ENCODE peak calls at places on chromosomes 4 and X, in six cellular contexts. D, E, R, U, F and K are unnamed samples.

GRCh38 chrX:153606503-153606902 is 7.6 kb upstream of the CCNQ start:
- DNase-seq in D (no peak), E (no peak), R (no peak), U (no peak), F (no peak), K (no peak)

GRCh38 chrX:110557864-110558263 is 199.2 kb downstream of the RTL9 start:
- DNase-seq in D (no peak), E (no peak), R (no peak), U (no peak), F (no peak), K (no peak)

GRCh38 chr4:139900964-139901376 is 235.4 kb downstream of the MGST2 start:
- DNase-seq in D (no peak), E (no peak), R (no peak), U (no peak), F (no peak), K (no peak)

GRCh38 chrX:122440832-122441231 is 743.2 kb upstream of the GRIA3 start:
- DNase-seq in D (no peak), E (no peak), R (no peak), U (no peak), F (no peak), K (no peak)

GRCh38 chr4:169912996-169913395 is 113.2 kb downstream of the MFAP3L start:
- DNase-seq in D (no peak), E (no peak), R (no peak), U (no peak), F (no peak), K (no peak)

GRCh38 chr4:158808399-158808798 is 39.6 kb downstream of the FNIP2 start:
- DNase-seq in D (no peak), E (no peak), R (no peak), U (no peak), F (no peak), K (no peak)

GRCh38 chr4:176499518-176499917 is 179.8 kb downstream of the SPCS3 start:
- DNase-seq in D (no peak), E (no peak), R (no peak), U (peak; percentile 43), F (no peak), K (no peak)

GRCh38 chr4:32025840-32026459 is 1305.8 kb downstream of the PCDH7 start:
- DNase-seq in D (peak; percentile 82), E (no peak), R (no peak), U (peak; percentile 40), F (no peak), K (no peak)

GRCh38 chrX:154378059-154378798 is 866 bp upstream of the EMD start:
- DNase-seq in D (no peak), E (peak; percentile 76), R (peak; percentile 85), U (no peak), F (peak; percentile 52), K (no peak)

GRCh38 chrX:15515931-15516330 is 15.3 kb downstream of the BMX start:
- DNase-seq in D (no peak), E (no peak), R (no peak), U (no peak), F (no peak), K (no peak)
- TF ChIP-seq CTCF in D (no peak), E (no peak), R (no peak), U (no peak), F (no peak), K (no peak)

GRCh38 chr4:8085491-8086479 is 72.8 kb downstream of the ABLIM2 start:
- DNase-seq in D (peak; percentile 30), E (peak; percentile 47), R (no peak), U (no peak), F (no peak), K (no peak)
- TF ChIP-seq CTCF in D (no peak), E (no peak), R (no peak), U (no peak), F (no peak), K (no peak)

GRCh38 chr4:186725422-186726149 is 1.9 kb upstream of the FAT1 start:
- DNase-seq in D (peak; percentile 79), E (peak; percentile 72), R (peak; percentile 76), U (peak; percentile 93), F (peak; percentile 36), K (peak; percentile 83)
- TF ChIP-seq CTCF in D (peak; percentile 75), E (peak; percentile 49), R (peak; percentile 70), U (peak; percentile 81), F (peak; percentile 41), K (peak; percentile 59)

DNA sequence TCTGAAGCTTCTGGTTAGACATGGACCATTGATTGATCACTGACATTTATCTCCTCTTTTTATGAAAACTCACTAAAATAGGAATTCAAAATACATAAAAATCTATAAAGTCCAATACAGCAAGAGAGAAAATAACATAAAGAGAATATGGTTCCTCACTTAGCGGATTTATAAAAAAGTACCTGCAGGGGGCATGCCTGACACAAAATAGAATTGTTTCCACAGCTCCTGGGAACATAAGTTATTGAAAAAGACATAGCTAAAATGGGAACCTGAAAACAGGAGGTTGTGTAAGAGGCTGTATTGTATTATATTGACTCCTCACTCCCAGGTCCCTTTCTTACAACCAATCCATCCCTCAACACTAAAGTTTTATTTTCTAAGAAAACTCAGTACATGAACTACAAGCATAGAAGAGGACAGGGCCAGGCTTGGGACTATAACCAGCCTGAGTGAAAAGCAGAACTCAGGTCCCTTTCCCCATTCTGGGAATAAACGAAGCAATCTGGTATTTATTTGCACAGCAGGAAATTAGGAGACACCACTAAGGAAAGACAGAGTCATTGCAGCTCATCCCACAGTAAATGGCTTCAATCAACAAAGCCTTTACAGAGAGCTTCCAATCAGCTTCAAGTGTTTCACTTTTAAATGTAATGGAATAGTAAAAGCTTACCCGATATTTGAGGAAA is 121.1 kb upstream of the NDST4 start:
- DNase-seq in D (peak; percentile 32), E (no peak), R (peak; percentile 15), U (peak; percentile 20), F (no peak), K (peak; percentile 20)
- TF ChIP-seq CTCF in D (no peak), E (no peak), R (peak; percentile 54), U (no peak), F (no peak), K (peak; percentile 22)

GRCh38 chr4:86791126-86791525 is 58.1 kb downstream of the SLC10A6 start:
- DNase-seq in D (no peak), E (no peak), R (no peak), U (no peak), F (no peak), K (no peak)
- TF ChIP-seq CTCF in D (no peak), E (no peak), R (peak; percentile 9), U (peak; percentile 11), F (no peak), K (no peak)

DNA sequence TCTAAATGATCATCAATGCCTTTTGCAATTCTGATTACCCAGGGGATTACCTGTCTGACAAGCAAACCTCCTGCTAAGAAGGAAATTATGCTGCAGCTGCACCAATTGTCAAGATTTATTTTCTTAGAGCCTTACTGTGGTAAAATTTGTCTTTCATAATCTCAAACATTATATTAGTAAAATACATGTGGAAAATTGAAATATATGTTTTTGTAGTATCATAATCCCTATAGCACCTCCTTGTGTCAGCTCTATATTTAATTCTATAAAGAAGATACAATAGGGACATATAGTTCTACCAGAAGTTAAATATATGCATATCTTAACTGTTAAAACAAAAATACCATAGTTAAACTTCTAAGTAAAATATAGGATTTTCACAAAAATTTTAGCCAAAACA is 655.6 kb upstream of the PCDH10 start:
- DNase-seq in D (no peak), E (no peak), R (no peak), U (peak; percentile 3), F (no peak), K (no peak)
- TF ChIP-seq CTCF in D (no peak), E (no peak), R (no peak), U (peak; percentile 24), F (no peak), K (no peak)

GRCh38 chr4:4594531-4594930 is 52.7 kb upstream of the STX18 start:
- DNase-seq in D (no peak), E (no peak), R (no peak), U (no peak), F (no peak), K (no peak)

GRCh38 chr4:4593596-4593995 is 51.7 kb upstream of the STX18 start:
- DNase-seq in D (no peak), E (no peak), R (no peak), U (no peak), F (no peak), K (no peak)

GRCh38 chr4:4592414-4592813 is 50.6 kb upstream of the STX18 start:
- DNase-seq in D (no peak), E (no peak), R (no peak), U (no peak), F (no peak), K (no peak)

GRCh38 chr4:4590496-4590895 is 48.6 kb upstream of the STX18 start:
- DNase-seq in D (no peak), E (no peak), R (no peak), U (peak; percentile 39), F (no peak), K (no peak)

GRCh38 chr4:4591071-4591470 is 49.2 kb upstream of the STX18 start:
- DNase-seq in D (no peak), E (no peak), R (no peak), U (no peak), F (no peak), K (no peak)
- TF ChIP-seq CTCF in D (no peak), E (no peak), R (no peak), U (no peak), F (no peak), K (no peak)